ENCODE peak calls at places on chromosome 14, in six cellular contexts. C is uterus, Z is gastrocnemius medialis, S is thoracic aorta, O is psoas muscle, H is sigmoid colon. G is an unnamed sample.
A peak's percentile ranks its signal among the peaks of the same experiment; 100 is the strongest.

GRCh38 chr14:21796912-21797311 is 123.3 kb upstream of the OR4E1 start:
- DNase-seq in H (no peak), O (no peak), C (no peak), Z (no peak), S (no peak), G (no peak)

GRCh38 chr14:46259536-46259935 is 392.0 kb downstream of the RPL10L start:
- DNase-seq in H (no peak), S (no peak), O (no peak), C (no peak), Z (no peak), G (no peak)

GRCh38 chr14:41899416-41899815 is 292.7 kb downstream of the LRFN5 start:
- DNase-seq in S (no peak), C (no peak), Z (no peak), O (no peak), H (no peak), G (no peak)

GRCh38 chr14:89137514-89138163 is 279.4 kb downstream of the FOXN3 start:
- DNase-seq in Z (peak; percentile 19), O (peak; percentile 65), H (no peak), S (peak; percentile 76), C (peak; percentile 18), G (peak; percentile 78)

GRCh38 chr14:21915814-21916213 is 242.2 kb upstream of the OR4E1 start:
- DNase-seq in Z (no peak), C (no peak), O (no peak), H (no peak), S (no peak), G (no peak)

GRCh38 chr14:98137626-98138025 is 1134.4 kb downstream of the BCL11B start:
- DNase-seq in Z (no peak), O (no peak), S (no peak), C (no peak), H (no peak), G (no peak)

GRCh38 chr14:93051600-93052546 is 63.9 kb downstream of the ITPK1 start:
- DNase-seq in Z (no peak), O (no peak), S (no peak), H (no peak), C (no peak), G (no peak)

GRCh38 chr14:59100203-59100602 is 88.3 kb upstream of the DAAM1 start:
- DNase-seq in Z (no peak), C (no peak), S (no peak), O (no peak), H (no peak), G (no peak)

GRCh38 chr14:75079521-75079920 is 10.1 kb downstream of the ZC2HC1C start:
- DNase-seq in O (no peak), Z (no peak), S (no peak), H (no peak), C (no peak), G (no peak)

GRCh38 chr14:101194356-101195308 is 291.1 kb upstream of the RTL1 start:
- DNase-seq in Z (no peak), H (peak; percentile 55), O (no peak), S (no peak), C (peak; percentile 9), G (peak; percentile 65)

GRCh38 chr14:95339301-95339865 is 19.7 kb upstream of the CLMN start:
- DNase-seq in S (no peak), Z (no peak), H (no peak), O (no peak), C (no peak), G (peak; percentile 56)

GRCh38 chr14:43001729-43002128 is 1395.1 kb downstream of the LRFN5 start:
- DNase-seq in Z (no peak), C (no peak), H (no peak), S (no peak), O (no peak), G (no peak)

GRCh38 chr14:106605548-106606448 is 1079.4 kb downstream of the TMEM121 start:
- DNase-seq in O (no peak), H (no peak), S (no peak), C (no peak), Z (no peak), G (no peak)

GRCh38 chr14:100246809-100247428 is 8.0 kb downstream of the YY1 start:
- DNase-seq in S (no peak), Z (no peak), O (no peak), C (no peak), H (no peak), G (no peak)

GRCh38 chr14:41362134-41362533 is 244.5 kb upstream of the LRFN5 start:
- DNase-seq in Z (no peak), O (no peak), H (no peak), C (no peak), S (no peak), G (no peak)

GRCh38 chr14:99688629-99689028 is 4.5 kb downstream of the CYP46A1 start:
- DNase-seq in S (no peak), C (no peak), Z (no peak), O (no peak), H (peak; percentile 52), G (no peak)

GRCh38 chr14:83706555-83706954 is 1823.4 kb upstream of the FLRT2 start:
- DNase-seq in Z (no peak), H (no peak), S (no peak), O (no peak), C (no peak), G (no peak)

GRCh38 chr14:68397371-68397779 is 395.5 kb downstream of the ZFP36L1 start:
- DNase-seq in H (peak; percentile 87), O (peak; percentile 54), Z (peak; percentile 68), S (no peak), C (peak; percentile 59), G (no peak)

GRCh38 chr14:95514131-95515079 is 2.0 kb downstream of the SYNE3 start:
- DNase-seq in S (no peak), O (no peak), Z (no peak), H (no peak), C (no peak), G (peak; percentile 72)

GRCh38 chr14:54207075-54207474 is 189.7 kb upstream of the CDKN3 start:
- DNase-seq in H (no peak), O (no peak), C (no peak), S (no peak), Z (no peak), G (no peak)

GRCh38 chr14:51095854-51096823 is 1.2 kb upstream of the TRIM9 start:
- DNase-seq in C (peak; percentile 75), S (peak; percentile 28), H (peak; percentile 83), O (peak; percentile 58), Z (peak; percentile 43), G (no peak)

GRCh38 chr14:68814376-68815287 is 21.8 kb upstream of the ZFP36L1 start:
- DNase-seq in Z (no peak), O (no peak), S (no peak), C (peak; percentile 60), H (peak; percentile 79), G (peak; percentile 74)

GRCh38 chr14:21940887-21941855 is 267.6 kb upstream of the OR4E1 start:
- DNase-seq in C (no peak), O (no peak), H (no peak), S (no peak), Z (no peak), G (no peak)

GRCh38 chr14:74620497-74620921 is 8.5 kb upstream of the LTBP2 start:
- DNase-seq in O (no peak), C (no peak), S (no peak), H (no peak), Z (no peak), G (no peak)

GRCh38 chr14:52845079-52845478 is 53.7 kb upstream of the GNPNAT1 start:
- DNase-seq in S (no peak), O (no peak), C (no peak), Z (no peak), H (no peak), G (no peak)

GRCh38 chr14:87805315-87805723 is 187.7 kb downstream of the GALC start:
- DNase-seq in H (no peak), S (no peak), Z (no peak), O (peak; percentile 33), C (no peak), G (no peak)

GRCh38 chr14:60637490-60638452 is 11.5 kb downstream of the SIX1 start:
- DNase-seq in S (no peak), H (no peak), C (no peak), Z (peak; percentile 40), O (peak; percentile 42), G (no peak)

GRCh38 chr14:61203059-61203753 is 77.9 kb downstream of the TMEM30B start:
- DNase-seq in Z (peak; percentile 73), S (no peak), C (no peak), H (no peak), O (no peak), G (no peak)

GRCh38 chr14:91744068-91744480 is 12.2 kb upstream of the CATSPERB start:
- DNase-seq in S (no peak), Z (no peak), C (no peak), O (no peak), H (no peak), G (no peak)
- H3K27ac ChIP-seq in S (no peak overlapping the region), Z (no peak overlapping the region), C (no peak overlapping the region), O (no peak overlapping the region), H (no peak overlapping the region), G (no peak overlapping the region)

DNA sequence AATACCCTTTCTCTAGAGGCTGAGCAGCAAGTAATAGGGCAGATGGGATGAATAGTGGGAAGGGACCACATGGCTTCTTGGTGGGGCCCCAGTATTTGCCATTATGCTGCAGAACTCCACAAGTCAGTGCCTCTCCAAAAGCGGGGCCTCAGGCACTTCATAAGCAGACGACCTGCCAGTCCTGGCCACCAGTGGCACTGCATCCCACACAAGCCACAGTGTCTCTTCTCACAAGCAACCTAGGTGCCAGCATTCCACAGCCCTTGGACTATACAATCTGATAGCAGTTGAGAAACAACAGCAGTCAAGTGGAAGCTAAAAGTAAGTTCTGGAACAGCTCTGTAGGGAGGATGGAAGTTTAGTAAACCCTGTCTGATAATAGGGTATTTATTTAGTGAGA is 4.2 kb upstream of the SLC8A3 start:
- DNase-seq in O (no peak), S (no peak), C (no peak), H (no peak), Z (peak; percentile 17), G (no peak)
- TF ChIP-seq CTCF in O (no peak), S (no peak), C (no peak), H (no peak), Z (no peak), G (no peak)

GRCh38 chr14:72165151-72165715 is 233.0 kb downstream of the RGS6 start:
- DNase-seq in C (no peak), S (no peak), H (no peak), O (no peak), Z (no peak), G (no peak)
- H3K4me3 ChIP-seq in C (no peak overlapping the region), S (no peak overlapping the region), H (no peak overlapping the region), O (no peak overlapping the region), Z (no peak overlapping the region), G (peak overlapping the region; percentile 8)

DNA sequence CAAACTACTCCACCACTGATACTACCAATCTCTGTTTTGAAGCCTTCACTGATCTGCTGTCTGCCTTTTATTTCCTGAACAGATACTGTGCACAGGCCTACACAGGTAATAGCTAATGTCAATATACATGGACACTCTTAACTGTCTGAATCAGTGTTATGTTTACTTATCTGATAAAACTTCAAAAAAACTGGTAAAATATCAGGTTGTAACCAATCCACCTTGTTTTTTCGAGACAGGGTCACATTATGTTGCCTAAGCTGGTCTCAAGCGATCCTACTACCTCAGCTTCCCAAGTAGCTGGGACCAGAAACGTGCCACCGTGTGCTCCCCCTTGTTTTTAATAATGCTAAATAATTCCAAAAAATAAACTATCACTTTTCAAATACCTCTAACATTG is 43.5 kb downstream of the HECTD1 start:
- DNase-seq in H (no peak), S (no peak), O (no peak), Z (no peak), C (no peak), G (no peak)
- H3K27ac ChIP-seq in H (peak overlapping the region; percentile 80), S (peak overlapping the region; percentile 64), O (no peak overlapping the region), Z (peak overlapping the region; percentile 84), C (peak overlapping the region; percentile 80), G (no peak overlapping the region)

G was measured in coronary artery.